ENCODE peak calls at places on chromosomes 13 and 19, in five cellular contexts. N, X, H, S and E are unnamed samples.
A peak's percentile ranks its signal among the peaks of the same experiment; 100 is the strongest.

GRCh38 chr19:52901842-52902241 is 4.4 kb upstream of the ZNF320 start:
- DNase-seq in X (no peak), N (no peak), H (no peak), S (no peak), E (no peak)

GRCh38 chr19:46824887-46825730 is 25.5 kb downstream of the AP2S1 start:
- DNase-seq in X (no peak), H (no peak), N (no peak), S (no peak), E (no peak)

GRCh38 chr19:44278181-44278690 is 18.6 kb downstream of the ZNF233 start:
- DNase-seq in X (peak; percentile 34), S (no peak), H (no peak), N (no peak), E (peak; percentile 27)

GRCh38 chr13:48491423-48492122 is 41.3 kb downstream of the RCBTB2 start:
- DNase-seq in S (no peak), N (no peak), X (no peak), H (no peak), E (no peak)

GRCh38 chr19:38894968-38895367 is 4.5 kb downstream of the SIRT2 start:
- DNase-seq in N (no peak), H (no peak), S (no peak), X (no peak), E (no peak)

GRCh38 chr13:45626731-45627374 is 11.3 kb upstream of the ERICH6B start:
- DNase-seq in X (no peak), H (no peak), N (no peak), S (no peak), E (peak; percentile 62)

GRCh38 chr13:102846261-102847015 is 606 bp downstream of the ERCC5 start:
- DNase-seq in N (peak; percentile 60), S (peak; percentile 17), H (peak; percentile 28), X (peak; percentile 30), E (no peak)

GRCh38 chr13:30577381-30577780 is 40.3 kb upstream of the USPL1 start:
- DNase-seq in H (no peak), N (no peak), X (peak; percentile 64), S (no peak), E (peak; percentile 76)

GRCh38 chr19:41868989-41869300 is 8.1 kb upstream of the CD79A start:
- DNase-seq in N (no peak), X (no peak), H (no peak), S (no peak), E (no peak)

GRCh38 chr19:1935484-1936208 is 5.3 kb upstream of the CSNK1G2 start:
- DNase-seq in H (peak; percentile 21), S (no peak), X (no peak), N (no peak), E (peak; percentile 14)

GRCh38 chr19:1591421-1592022 is 1.1 kb downstream of the MBD3 start:
- DNase-seq in S (no peak), H (no peak), N (no peak), X (no peak), E (no peak)